ENCODE peak calls at places on chromosomes 7 and 10, in four cellular contexts. K, V, I and N are unnamed samples.

GRCh38 chr7:45684910-45685618 is 110.9 kb downstream of the ADCY1 start:
- DNase-seq in I (no peak), K (no peak), V (no peak), N (peak; percentile 86)

GRCh38 chr10:114908896-114909295 is 29.1 kb upstream of the TRUB1 start:
- DNase-seq in K (no peak), V (no peak), I (no peak), N (no peak)

GRCh38 chr10:48703776-48704555 is 19.3 kb downstream of the WDFY4 start:
- DNase-seq in I (no peak), V (no peak), K (no peak), N (no peak)

GRCh38 chr7:69635572-69636190 is 37.4 kb downstream of the AUTS2 start:
- DNase-seq in K (no peak), V (no peak), I (no peak), N (no peak)

GRCh38 chr7:158633055-158633956 is 45.7 kb upstream of the PTPRN2 start:
- DNase-seq in K (no peak), V (no peak), I (no peak), N (no peak)

GRCh38 chr7:47405921-47406765 is 175.8 kb downstream of the TNS3 start:
- DNase-seq in I (peak; percentile 76), V (peak; percentile 56), K (no peak), N (no peak)

GRCh38 chr10:112959207-112959838 is 9.3 kb downstream of the TCF7L2 start:
- DNase-seq in I (no peak), K (no peak), V (no peak), N (no peak)

GRCh38 chr7:141737118-141737835 is 881 bp upstream of the SSBP1 start:
- DNase-seq in K (peak; percentile 6), I (no peak), V (no peak), N (no peak)

GRCh38 chr7:151964951-151965350 is 8.7 kb downstream of the GALNTL5 start:
- DNase-seq in V (no peak), K (no peak), I (no peak), N (peak; percentile 68)

GRCh38 chr7:8260871-8261707 is 878 bp downstream of the ICA1 start:
- DNase-seq in I (peak; percentile 16), V (no peak), K (no peak), N (no peak)

GRCh38 chr10:124744688-124745055 is 494 bp upstream of the FAM53B start:
- DNase-seq in K (no peak), I (no peak), V (no peak), N (no peak)

GRCh38 chr7:115933463-115933862 is 97.1 kb downstream of the TFEC start:
- DNase-seq in K (no peak), V (no peak), I (no peak), N (no peak)

GRCh38 chr7:139683137-139683871 is 94.5 kb downstream of the HIPK2 start:
- DNase-seq in K (no peak), I (no peak), V (no peak), N (no peak)

GRCh38 chr7:120792091-120792860 is 65.7 kb downstream of the TSPAN12 start:
- DNase-seq in I (peak; percentile 71), K (peak; percentile 34), V (peak; percentile 28), N (no peak)

GRCh38 chr7:1424041-1424440 is 35.2 kb downstream of the MICALL2 start:
- DNase-seq in K (no peak), I (no peak), V (no peak), N (no peak)

GRCh38 chr10:52631146-52631545 is 141.4 kb downstream of the MBL2 start:
- DNase-seq in I (no peak), K (no peak), V (no peak), N (no peak)

GRCh38 chr10:94224656-94225055 is 138.1 kb downstream of the NOC3L start:
- DNase-seq in K (no peak), I (no peak), V (no peak), N (no peak)

GRCh38 chr10:77586719-77587423 is 50.7 kb downstream of the KCNMA1 start:
- DNase-seq in I (no peak), V (no peak), K (no peak), N (no peak)

GRCh38 chr7:107372298-107372697 is 97.6 kb upstream of the GPR22 start:
- DNase-seq in I (no peak), K (no peak), V (no peak), N (no peak)

GRCh38 chr10:47027108-47027811 is 116.0 kb downstream of the PTPN20 start:
- DNase-seq in I (peak; percentile 10), K (no peak), V (no peak), N (no peak)

GRCh38 chr10:110442746-110443145 is 55.0 kb upstream of the DUSP5 start:
- DNase-seq in K (no peak), I (peak; percentile 4), V (no peak), N (no peak)

GRCh38 chr7:388461-388960 is 98.5 kb downstream of the FOXL3 start:
- DNase-seq in K (no peak), V (no peak), I (no peak), N (no peak)

GRCh38 chr7:123769371-123769770 is 20.6 kb upstream of the WASL start:
- DNase-seq in K (no peak), V (no peak), I (peak; percentile 83), N (no peak)

GRCh38 chr10:119860866-119861601 is 11.6 kb downstream of the MCMBP start:
- DNase-seq in I (no peak), K (no peak), V (no peak), N (no peak)

GRCh38 chr7:138784692-138785091 is 13.1 kb upstream of the TMEM213 start:
- DNase-seq in I (no peak), K (no peak), V (no peak), N (no peak)

GRCh38 chr7:2175514-2175913 is 57.2 kb downstream of the MAD1L1 start:
- DNase-seq in K (no peak), V (no peak), I (no peak), N (no peak)

GRCh38 chr10:49562893-49563292 is 24.0 kb upstream of the ERCC6 start:
- DNase-seq in I (no peak), K (no peak), V (no peak), N (no peak)

GRCh38 chr10:43255644-43256431 is 11.0 kb downstream of the RASGEF1A start:
- DNase-seq in K (no peak), I (peak; percentile 33), V (no peak), N (peak; percentile 89)

GRCh38 chr10:6346621-6347020 is 143.9 kb downstream of the PFKFB3 start:
- DNase-seq in V (no peak), K (no peak), I (no peak), N (peak; percentile 4)

GRCh38 chr10:79237801-79238520 is 109.3 kb upstream of the PPIF start:
- DNase-seq in I (no peak), K (no peak), V (no peak), N (no peak)

GRCh38 chr7:4667776-4668509 is 14.2 kb upstream of the FOXK1 start:
- DNase-seq in V (no peak), K (no peak), I (no peak), N (no peak)

GRCh38 chr7:106012935-106013439 is 49.9 kb downstream of the CDHR3 start:
- DNase-seq in V (no peak), K (no peak), I (no peak), N (no peak)

GRCh38 chr7:46360811-46361210 is 439.7 kb upstream of the IGFBP3 start:
- DNase-seq in K (no peak), V (no peak), I (no peak), N (no peak)

DNA sequence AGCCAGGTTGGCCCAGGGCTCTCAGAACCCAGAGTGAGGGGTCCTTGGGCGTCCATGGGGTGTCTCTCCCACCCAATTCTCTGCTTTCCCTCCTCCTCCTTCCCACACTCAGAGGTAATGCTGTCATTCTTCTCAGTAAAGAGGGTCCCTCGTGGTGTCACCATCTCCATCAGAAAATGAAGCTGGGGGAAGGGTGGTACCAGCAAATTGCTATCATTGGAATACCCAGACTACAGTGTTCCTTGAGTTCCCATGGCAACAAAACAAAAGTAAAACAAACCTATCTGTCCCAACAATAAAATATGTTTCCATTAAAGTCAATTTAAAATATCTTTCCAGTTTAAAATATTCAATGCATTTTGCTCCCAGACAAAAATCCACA is 181.9 kb downstream of the ARID5B start:
- DNase-seq in K (no peak), V (no peak), I (no peak), N (no peak)
- H3K27ac ChIP-seq in K (peak overlapping the region; percentile 44), V (peak overlapping the region; percentile 85), I (peak overlapping the region; percentile 24), N (peak overlapping the region; percentile 84)

DNA sequence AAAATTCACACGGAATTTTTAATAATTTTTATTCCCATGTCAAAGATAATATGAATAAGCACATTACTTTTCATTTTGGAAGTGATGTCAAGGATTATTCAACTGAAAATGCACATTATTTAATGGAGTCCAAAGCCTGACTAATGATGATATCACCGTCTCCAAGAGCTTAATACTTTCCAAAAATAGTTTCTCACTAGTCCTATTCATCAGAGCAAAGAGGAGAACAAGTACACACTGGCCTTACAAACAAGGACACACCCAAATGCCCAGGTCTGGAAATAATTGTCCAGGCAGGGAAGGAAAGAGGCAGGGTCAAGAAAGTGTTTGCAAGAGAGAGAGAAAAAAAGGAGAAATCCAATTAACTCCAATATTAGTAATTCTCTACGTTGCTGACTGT is 216.8 kb upstream of the CCDC6 start:
- DNase-seq in K (no peak), V (no peak), I (no peak), N (no peak)
- H3K27ac ChIP-seq in K (no peak overlapping the region), V (peak overlapping the region; percentile 73), I (no peak overlapping the region), N (no peak overlapping the region)

GRCh38 chr7:32163911-32164310 is 93.7 kb upstream of the PDE1C start:
- DNase-seq in I (no peak), V (no peak), K (no peak), N (no peak)
- H3K27ac ChIP-seq in I (no peak overlapping the region), V (peak overlapping the region; percentile 1), K (no peak overlapping the region), N (peak overlapping the region; percentile 62)

GRCh38 chr10:96655577-96656213 is 64.6 kb downstream of the PIK3AP1 start:
- DNase-seq in I (no peak), K (no peak), V (no peak), N (no peak)
- H3K27ac ChIP-seq in I (no peak overlapping the region), K (no peak overlapping the region), V (no peak overlapping the region), N (no peak overlapping the region)

GRCh38 chr7:80622531-80622930 is 15.9 kb upstream of the CD36 start:
- DNase-seq in I (no peak), K (no peak), V (no peak), N (no peak)
- H3K27ac ChIP-seq in I (no peak overlapping the region), K (no peak overlapping the region), V (no peak overlapping the region), N (no peak overlapping the region)

DNA sequence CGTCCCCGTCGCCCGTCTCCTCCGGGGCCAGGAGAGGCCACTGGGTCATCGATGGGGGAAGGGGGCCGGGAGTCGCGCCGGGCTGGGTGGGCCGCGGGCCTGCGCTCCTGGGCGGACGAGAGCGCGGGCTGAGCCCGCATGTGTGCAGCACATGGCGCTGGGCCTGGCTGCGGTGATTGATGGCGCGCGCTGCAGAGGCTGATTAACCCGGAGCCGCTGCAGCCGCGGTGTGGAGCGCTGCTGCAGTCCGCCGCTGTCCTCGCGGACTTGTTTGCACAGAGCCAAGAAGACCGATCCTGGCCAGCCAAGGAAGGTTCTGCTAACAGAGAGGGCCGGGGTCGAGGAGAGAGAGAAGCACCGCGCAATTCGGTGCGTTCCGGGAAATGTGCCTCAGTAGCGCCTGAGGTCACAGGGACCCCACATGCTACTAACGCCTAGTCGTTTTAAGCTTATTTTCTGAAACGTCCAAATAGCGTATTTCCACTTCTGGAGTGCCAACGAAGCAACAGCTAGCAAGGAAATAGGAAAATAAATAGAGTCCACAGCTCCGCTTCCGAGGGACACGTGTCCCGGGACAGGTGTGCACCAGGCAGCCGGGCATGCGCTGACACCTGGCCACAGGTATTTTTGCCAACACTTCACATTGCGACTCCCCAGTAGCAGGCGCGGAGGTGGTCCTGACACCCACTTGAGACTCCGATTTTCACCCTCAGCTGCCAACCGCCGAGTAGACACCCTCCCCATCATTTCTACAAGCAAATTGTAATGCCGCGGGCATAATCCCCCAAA is 6.2 kb downstream of the MNX1 start:
- DNase-seq in I (no peak), V (no peak), K (no peak), N (no peak)
- H3K27ac ChIP-seq in I (no peak overlapping the region), V (no peak overlapping the region), K (no peak overlapping the region), N (no peak overlapping the region)